ENCODE peak calls at places on chromosomes 5 and 9, in nine cellular contexts. One of them, this sample, is unnamed.

GRCh38 chr5:91016954-91017690 is 366.0 kb downstream of the ARRDC3 start:
- DNase-seq in stimulated activated CD4-positive, alpha-beta T cell treated with anti-CD3 and anti-CD28 coated beads, Interleukin-2, amount 100 ng/mL, for 48 hours: no peak
- DNase-seq in GM19239: no peak
- DNase-seq in left lobe of liver: no peak
- DNase-seq in NCI-H345: no peak
- DNase-seq in frontal cortex: no peak
- DNase-seq in spleen: no peak
- DNase-seq in activated T-cell treated with anti-CD3 and anti-CD28 coated beads, Interleukin-2, amount 50 U/mL, for 72 hours: no peak
- DNase-seq in body of pancreas: no peak
- DNase-seq in this sample: no peak

GRCh38 chr5:99061711-99062110 is 132.9 kb upstream of the CHD1 start:
- DNase-seq in stimulated activated CD4-positive, alpha-beta T cell treated with anti-CD3 and anti-CD28 coated beads, Interleukin-2, amount 100 ng/mL, for 48 hours: no peak
- DNase-seq in frontal cortex: no peak
- DNase-seq in activated T-cell treated with anti-CD3 and anti-CD28 coated beads, Interleukin-2, amount 50 U/mL, for 72 hours: no peak
- DNase-seq in GM19239: no peak
- DNase-seq in spleen: no peak
- DNase-seq in NCI-H345: no peak
- DNase-seq in body of pancreas: no peak
- DNase-seq in left lobe of liver: no peak
- DNase-seq in this sample: no peak

GRCh38 chr5:16456103-16456832 is 9.3 kb downstream of the ZNF622 start:
- DNase-seq in GM19239: no peak
- DNase-seq in body of pancreas: peak
- DNase-seq in stimulated activated CD4-positive, alpha-beta T cell treated with anti-CD3 and anti-CD28 coated beads, Interleukin-2, amount 100 ng/mL, for 48 hours: no peak
- DNase-seq in left lobe of liver: no peak
- DNase-seq in frontal cortex: no peak
- DNase-seq in NCI-H345: peak
- DNase-seq in spleen: no peak
- DNase-seq in activated T-cell treated with anti-CD3 and anti-CD28 coated beads, Interleukin-2, amount 50 U/mL, for 72 hours: peak
- DNase-seq in this sample: peak

GRCh38 chr5:111532873-111533272 is 20.5 kb upstream of the STARD4 start:
- DNase-seq in frontal cortex: no peak
- DNase-seq in stimulated activated CD4-positive, alpha-beta T cell treated with anti-CD3 and anti-CD28 coated beads, Interleukin-2, amount 100 ng/mL, for 48 hours: no peak
- DNase-seq in activated T-cell treated with anti-CD3 and anti-CD28 coated beads, Interleukin-2, amount 50 U/mL, for 72 hours: no peak
- DNase-seq in GM19239: no peak
- DNase-seq in NCI-H345: no peak
- DNase-seq in spleen: no peak
- DNase-seq in body of pancreas: no peak
- DNase-seq in left lobe of liver: no peak
- DNase-seq in this sample: no peak

GRCh38 chr5:139648205-139649081 is at the start of gene CXXC5:
- DNase-seq in left lobe of liver: peak
- DNase-seq in frontal cortex: peak
- DNase-seq in NCI-H345: peak
- DNase-seq in stimulated activated CD4-positive, alpha-beta T cell treated with anti-CD3 and anti-CD28 coated beads, Interleukin-2, amount 100 ng/mL, for 48 hours: no peak
- DNase-seq in body of pancreas: peak
- DNase-seq in GM19239: peak
- DNase-seq in activated T-cell treated with anti-CD3 and anti-CD28 coated beads, Interleukin-2, amount 50 U/mL, for 72 hours: peak
- DNase-seq in spleen: peak
- DNase-seq in this sample: peak

GRCh38 chr5:15383469-15383868 is 116.5 kb upstream of the FBXL7 start:
- DNase-seq in body of pancreas: no peak
- DNase-seq in spleen: no peak
- DNase-seq in left lobe of liver: no peak
- DNase-seq in NCI-H345: no peak
- DNase-seq in frontal cortex: no peak
- DNase-seq in stimulated activated CD4-positive, alpha-beta T cell treated with anti-CD3 and anti-CD28 coated beads, Interleukin-2, amount 100 ng/mL, for 48 hours: no peak
- DNase-seq in activated T-cell treated with anti-CD3 and anti-CD28 coated beads, Interleukin-2, amount 50 U/mL, for 72 hours: no peak
- DNase-seq in GM19239: no peak
- DNase-seq in this sample: no peak

GRCh38 chr9:129886226-129887174 is 51.2 kb downstream of the USP20 start:
- DNase-seq in body of pancreas: no peak
- DNase-seq in frontal cortex: no peak
- DNase-seq in NCI-H345: no peak
- DNase-seq in left lobe of liver: no peak
- DNase-seq in spleen: peak
- DNase-seq in activated T-cell treated with anti-CD3 and anti-CD28 coated beads, Interleukin-2, amount 50 U/mL, for 72 hours: peak
- DNase-seq in GM19239: no peak
- DNase-seq in stimulated activated CD4-positive, alpha-beta T cell treated with anti-CD3 and anti-CD28 coated beads, Interleukin-2, amount 100 ng/mL, for 48 hours: peak
- DNase-seq in this sample: peak

GRCh38 chr9:133656211-133657119 is 20.3 kb downstream of the DBH start:
- DNase-seq in activated T-cell treated with anti-CD3 and anti-CD28 coated beads, Interleukin-2, amount 50 U/mL, for 72 hours: peak
- DNase-seq in frontal cortex: no peak
- DNase-seq in left lobe of liver: no peak
- DNase-seq in NCI-H345: peak
- DNase-seq in spleen: no peak
- DNase-seq in stimulated activated CD4-positive, alpha-beta T cell treated with anti-CD3 and anti-CD28 coated beads, Interleukin-2, amount 100 ng/mL, for 48 hours: no peak
- DNase-seq in body of pancreas: no peak
- DNase-seq in GM19239: no peak
- DNase-seq in this sample: no peak

GRCh38 chr5:34854459-34855174 is 15.7 kb downstream of the TTC23L start:
- DNase-seq in stimulated activated CD4-positive, alpha-beta T cell treated with anti-CD3 and anti-CD28 coated beads, Interleukin-2, amount 100 ng/mL, for 48 hours: no peak
- DNase-seq in activated T-cell treated with anti-CD3 and anti-CD28 coated beads, Interleukin-2, amount 50 U/mL, for 72 hours: no peak
- DNase-seq in NCI-H345: peak
- DNase-seq in frontal cortex: no peak
- DNase-seq in GM19239: peak
- DNase-seq in body of pancreas: no peak
- DNase-seq in spleen: no peak
- DNase-seq in left lobe of liver: no peak
- DNase-seq in this sample: no peak

GRCh38 chr9:71768388-71769174 is at the start of gene CEMIP2:
- DNase-seq in stimulated activated CD4-positive, alpha-beta T cell treated with anti-CD3 and anti-CD28 coated beads, Interleukin-2, amount 100 ng/mL, for 48 hours: peak
- DNase-seq in body of pancreas: peak
- DNase-seq in GM19239: peak
- DNase-seq in spleen: peak
- DNase-seq in activated T-cell treated with anti-CD3 and anti-CD28 coated beads, Interleukin-2, amount 50 U/mL, for 72 hours: peak
- DNase-seq in frontal cortex: peak
- DNase-seq in left lobe of liver: peak
- DNase-seq in NCI-H345: peak
- DNase-seq in this sample: peak

GRCh38 chr5:154520861-154521453 is 42.9 kb upstream of the HAND1 start:
- DNase-seq in body of pancreas: peak
- DNase-seq in GM19239: no peak
- DNase-seq in frontal cortex: no peak
- DNase-seq in left lobe of liver: no peak
- DNase-seq in NCI-H345: peak
- DNase-seq in stimulated activated CD4-positive, alpha-beta T cell treated with anti-CD3 and anti-CD28 coated beads, Interleukin-2, amount 100 ng/mL, for 48 hours: peak
- DNase-seq in activated T-cell treated with anti-CD3 and anti-CD28 coated beads, Interleukin-2, amount 50 U/mL, for 72 hours: no peak
- DNase-seq in spleen: no peak
- DNase-seq in this sample: peak

GRCh38 chr9:135910757-135911156 is 3.4 kb upstream of the CAMSAP1 start:
- DNase-seq in activated T-cell treated with anti-CD3 and anti-CD28 coated beads, Interleukin-2, amount 50 U/mL, for 72 hours: no peak
- DNase-seq in frontal cortex: no peak
- DNase-seq in left lobe of liver: no peak
- DNase-seq in GM19239: no peak
- DNase-seq in spleen: peak
- DNase-seq in stimulated activated CD4-positive, alpha-beta T cell treated with anti-CD3 and anti-CD28 coated beads, Interleukin-2, amount 100 ng/mL, for 48 hours: no peak
- DNase-seq in body of pancreas: no peak
- DNase-seq in NCI-H345: no peak
- DNase-seq in this sample: no peak

GRCh38 chr5:16492398-16493175 is 27.0 kb upstream of the ZNF622 start:
- DNase-seq in activated T-cell treated with anti-CD3 and anti-CD28 coated beads, Interleukin-2, amount 50 U/mL, for 72 hours: no peak
- DNase-seq in stimulated activated CD4-positive, alpha-beta T cell treated with anti-CD3 and anti-CD28 coated beads, Interleukin-2, amount 100 ng/mL, for 48 hours: no peak
- DNase-seq in frontal cortex: no peak
- DNase-seq in body of pancreas: peak
- DNase-seq in NCI-H345: peak
- DNase-seq in spleen: no peak
- DNase-seq in left lobe of liver: no peak
- DNase-seq in GM19239: no peak
- DNase-seq in this sample: no peak

GRCh38 chr5:178205010-178205748 is 846 bp downstream of the HNRNPAB start:
- DNase-seq in stimulated activated CD4-positive, alpha-beta T cell treated with anti-CD3 and anti-CD28 coated beads, Interleukin-2, amount 100 ng/mL, for 48 hours: peak
- DNase-seq in body of pancreas: peak
- DNase-seq in frontal cortex: peak
- DNase-seq in spleen: peak
- DNase-seq in NCI-H345: peak
- DNase-seq in left lobe of liver: peak
- DNase-seq in GM19239: peak
- DNase-seq in activated T-cell treated with anti-CD3 and anti-CD28 coated beads, Interleukin-2, amount 50 U/mL, for 72 hours: peak
- DNase-seq in this sample: peak

GRCh38 chr5:75656311-75657003 is 45.2 kb downstream of the ANKDD1B start:
- DNase-seq in left lobe of liver: no peak
- DNase-seq in body of pancreas: peak
- DNase-seq in frontal cortex: no peak
- DNase-seq in stimulated activated CD4-positive, alpha-beta T cell treated with anti-CD3 and anti-CD28 coated beads, Interleukin-2, amount 100 ng/mL, for 48 hours: no peak
- DNase-seq in spleen: no peak
- DNase-seq in GM19239: no peak
- DNase-seq in NCI-H345: peak
- DNase-seq in activated T-cell treated with anti-CD3 and anti-CD28 coated beads, Interleukin-2, amount 50 U/mL, for 72 hours: no peak
- DNase-seq in this sample: peak

GRCh38 chr9:127264462-127265040 is at the start of gene GARNL3:
- DNase-seq in stimulated activated CD4-positive, alpha-beta T cell treated with anti-CD3 and anti-CD28 coated beads, Interleukin-2, amount 100 ng/mL, for 48 hours: no peak
- DNase-seq in activated T-cell treated with anti-CD3 and anti-CD28 coated beads, Interleukin-2, amount 50 U/mL, for 72 hours: no peak
- DNase-seq in NCI-H345: no peak
- DNase-seq in left lobe of liver: no peak
- DNase-seq in frontal cortex: no peak
- DNase-seq in GM19239: no peak
- DNase-seq in body of pancreas: no peak
- DNase-seq in spleen: no peak
- DNase-seq in this sample: peak

GRCh38 chr5:18281947-18282557 is 647.8 kb downstream of the TAF11L14 start:
- DNase-seq in spleen: no peak
- DNase-seq in activated T-cell treated with anti-CD3 and anti-CD28 coated beads, Interleukin-2, amount 50 U/mL, for 72 hours: no peak
- DNase-seq in left lobe of liver: no peak
- DNase-seq in GM19239: no peak
- DNase-seq in stimulated activated CD4-positive, alpha-beta T cell treated with anti-CD3 and anti-CD28 coated beads, Interleukin-2, amount 100 ng/mL, for 48 hours: no peak
- DNase-seq in body of pancreas: no peak
- DNase-seq in NCI-H345: peak
- DNase-seq in frontal cortex: no peak
- DNase-seq in this sample: peak

GRCh38 chr5:32170303-32171170 is 3.6 kb downstream of the GOLPH3 start:
- DNase-seq in body of pancreas: no peak
- DNase-seq in left lobe of liver: no peak
- DNase-seq in stimulated activated CD4-positive, alpha-beta T cell treated with anti-CD3 and anti-CD28 coated beads, Interleukin-2, amount 100 ng/mL, for 48 hours: no peak
- DNase-seq in NCI-H345: no peak
- DNase-seq in activated T-cell treated with anti-CD3 and anti-CD28 coated beads, Interleukin-2, amount 50 U/mL, for 72 hours: no peak
- DNase-seq in spleen: no peak
- DNase-seq in frontal cortex: no peak
- DNase-seq in GM19239: no peak
- DNase-seq in this sample: no peak

GRCh38 chr5:76291305-76292077 is 111.6 kb upstream of the IQGAP2 start:
- DNase-seq in activated T-cell treated with anti-CD3 and anti-CD28 coated beads, Interleukin-2, amount 50 U/mL, for 72 hours: no peak
- DNase-seq in NCI-H345: peak
- DNase-seq in spleen: no peak
- DNase-seq in GM19239: no peak
- DNase-seq in body of pancreas: peak
- DNase-seq in left lobe of liver: no peak
- DNase-seq in frontal cortex: no peak
- DNase-seq in stimulated activated CD4-positive, alpha-beta T cell treated with anti-CD3 and anti-CD28 coated beads, Interleukin-2, amount 100 ng/mL, for 48 hours: no peak
- DNase-seq in this sample: no peak

GRCh38 chr5:1800470-1801060 is 642 bp upstream of the NDUFS6 start:
- DNase-seq in frontal cortex: peak
- DNase-seq in stimulated activated CD4-positive, alpha-beta T cell treated with anti-CD3 and anti-CD28 coated beads, Interleukin-2, amount 100 ng/mL, for 48 hours: no peak
- DNase-seq in NCI-H345: peak
- DNase-seq in body of pancreas: no peak
- DNase-seq in spleen: no peak
- DNase-seq in left lobe of liver: no peak
- DNase-seq in activated T-cell treated with anti-CD3 and anti-CD28 coated beads, Interleukin-2, amount 50 U/mL, for 72 hours: peak
- DNase-seq in GM19239: no peak
- DNase-seq in this sample: peak

GRCh38 chr9:33289936-33290246 is 425 bp upstream of the NFX1 start:
- DNase-seq in body of pancreas: no peak
- DNase-seq in frontal cortex: no peak
- DNase-seq in stimulated activated CD4-positive, alpha-beta T cell treated with anti-CD3 and anti-CD28 coated beads, Interleukin-2, amount 100 ng/mL, for 48 hours: no peak
- DNase-seq in GM19239: no peak
- DNase-seq in spleen: no peak
- DNase-seq in NCI-H345: no peak
- DNase-seq in left lobe of liver: no peak
- DNase-seq in activated T-cell treated with anti-CD3 and anti-CD28 coated beads, Interleukin-2, amount 50 U/mL, for 72 hours: no peak
- DNase-seq in this sample: no peak

GRCh38 chr5:65854931-65855330 is 71.4 kb upstream of the ERBIN start:
- DNase-seq in body of pancreas: no peak
- DNase-seq in GM19239: no peak
- DNase-seq in activated T-cell treated with anti-CD3 and anti-CD28 coated beads, Interleukin-2, amount 50 U/mL, for 72 hours: no peak
- DNase-seq in stimulated activated CD4-positive, alpha-beta T cell treated with anti-CD3 and anti-CD28 coated beads, Interleukin-2, amount 100 ng/mL, for 48 hours: no peak
- DNase-seq in NCI-H345: no peak
- DNase-seq in frontal cortex: no peak
- DNase-seq in left lobe of liver: no peak
- DNase-seq in spleen: no peak
- DNase-seq in this sample: no peak

GRCh38 chr5:150438873-150439546 is 10.5 kb downstream of the RPS14 start:
- DNase-seq in stimulated activated CD4-positive, alpha-beta T cell treated with anti-CD3 and anti-CD28 coated beads, Interleukin-2, amount 100 ng/mL, for 48 hours: no peak
- DNase-seq in activated T-cell treated with anti-CD3 and anti-CD28 coated beads, Interleukin-2, amount 50 U/mL, for 72 hours: no peak
- DNase-seq in NCI-H345: no peak
- DNase-seq in left lobe of liver: no peak
- DNase-seq in GM19239: no peak
- DNase-seq in body of pancreas: peak
- DNase-seq in spleen: no peak
- DNase-seq in frontal cortex: no peak
- DNase-seq in this sample: peak